ENCODE peak calls at places on chromosomes 6 and 20, in four cellular contexts. One of them, this sample, is unnamed.

GRCh38 chr20:10947726-10948125 is 273.9 kb upstream of the JAG1 start:
- DNase-seq in neuronal stem cell: no peak
- DNase-seq in mesenchymal stem cell: no peak
- DNase-seq in H1: no peak
- DNase-seq in this sample: no peak

GRCh38 chr20:49893242-49894072 is 21.9 kb downstream of the SPATA2 start:
- DNase-seq in neuronal stem cell: no peak
- DNase-seq in mesenchymal stem cell: no peak
- DNase-seq in H1: no peak
- DNase-seq in this sample: peak; percentile 65

GRCh38 chr6:5967594-5967993 is 39.1 kb downstream of the NRN1 start:
- DNase-seq in neuronal stem cell: no peak
- DNase-seq in mesenchymal stem cell: no peak
- DNase-seq in H1: no peak
- DNase-seq in this sample: no peak

GRCh38 chr20:62356948-62357667 is 10.0 kb downstream of the LAMA5 start:
- DNase-seq in neuronal stem cell: no peak
- DNase-seq in mesenchymal stem cell: peak; percentile 68
- DNase-seq in H1: no peak
- DNase-seq in this sample: no peak

GRCh38 chr6:37758647-37759046 is 60.9 kb upstream of the ZFAND3 start:
- DNase-seq in neuronal stem cell: no peak
- DNase-seq in mesenchymal stem cell: no peak
- DNase-seq in H1: no peak
- DNase-seq in this sample: no peak

GRCh38 chr6:127855542-127856159 is 45.2 kb downstream of the THEMIS start:
- DNase-seq in neuronal stem cell: no peak
- DNase-seq in mesenchymal stem cell: peak; percentile 32
- DNase-seq in H1: no peak
- DNase-seq in this sample: peak; percentile 45

GRCh38 chr6:117194978-117195377 is 70.4 kb upstream of the VGLL2 start:
- DNase-seq in neuronal stem cell: no peak
- DNase-seq in mesenchymal stem cell: no peak
- DNase-seq in H1: no peak
- DNase-seq in this sample: no peak

GRCh38 chr6:36387440-36388303 is at the start of gene ETV7:
- DNase-seq in neuronal stem cell: no peak
- DNase-seq in mesenchymal stem cell: peak; percentile 56
- DNase-seq in H1: no peak
- DNase-seq in this sample: peak; percentile 83

GRCh38 chr6:140445474-140446004 is 1071.1 kb upstream of the CITED2 start:
- DNase-seq in neuronal stem cell: no peak
- DNase-seq in mesenchymal stem cell: no peak
- DNase-seq in H1: no peak
- DNase-seq in this sample: no peak

GRCh38 chr6:34347303-34347702 is 45.2 kb downstream of the NUDT3 start:
- DNase-seq in neuronal stem cell: no peak
- DNase-seq in mesenchymal stem cell: no peak
- DNase-seq in H1: no peak
- DNase-seq in this sample: no peak

GRCh38 chr20:528923-529594 is 14.5 kb downstream of the CSNK2A1 start:
- DNase-seq in neuronal stem cell: no peak
- DNase-seq in mesenchymal stem cell: peak; percentile 82
- DNase-seq in H1: no peak
- DNase-seq in this sample: peak; percentile 79

GRCh38 chr20:49983848-49984408 is 1.1 kb downstream of the SNAI1 start:
- DNase-seq in neuronal stem cell: no peak
- DNase-seq in mesenchymal stem cell: peak; percentile 46
- DNase-seq in H1: no peak
- DNase-seq in this sample: no peak

GRCh38 chr6:42041131-42042055 is 8.9 kb upstream of the TAF8 start:
- DNase-seq in neuronal stem cell: no peak
- DNase-seq in mesenchymal stem cell: no peak
- DNase-seq in H1: no peak
- DNase-seq in this sample: no peak

GRCh38 chr6:6891074-6891754 is 216.5 kb upstream of the RREB1 start:
- DNase-seq in neuronal stem cell: no peak
- DNase-seq in mesenchymal stem cell: no peak
- DNase-seq in H1: no peak
- DNase-seq in this sample: peak; percentile 35

GRCh38 chr20:11045412-11046175 is 371.8 kb upstream of the JAG1 start:
- DNase-seq in neuronal stem cell: no peak
- DNase-seq in mesenchymal stem cell: no peak
- DNase-seq in H1: no peak
- DNase-seq in this sample: no peak

GRCh38 chr6:71321344-71321743 is 32.7 kb downstream of the OGFRL1 start:
- DNase-seq in neuronal stem cell: no peak
- DNase-seq in mesenchymal stem cell: no peak
- DNase-seq in H1: no peak
- DNase-seq in this sample: no peak

GRCh38 chr6:46029602-46030001 is 13.9 kb upstream of the CLIC5 start:
- DNase-seq in neuronal stem cell: no peak
- DNase-seq in mesenchymal stem cell: no peak
- DNase-seq in H1: no peak
- DNase-seq in this sample: no peak

GRCh38 chr6:166996406-166996805 is 2.8 kb upstream of the CEP43 start:
- DNase-seq in neuronal stem cell: no peak
- DNase-seq in mesenchymal stem cell: peak; percentile 52
- DNase-seq in H1: no peak
- DNase-seq in this sample: peak; percentile 73

GRCh38 chr6:134848076-134848475 is 101.8 kb downstream of the ALDH8A1 start:
- DNase-seq in neuronal stem cell: no peak
- DNase-seq in mesenchymal stem cell: no peak
- DNase-seq in H1: no peak
- DNase-seq in this sample: no peak

GRCh38 chr6:165733487-165733791 is 70.4 kb upstream of the PDE10A start:
- DNase-seq in neuronal stem cell: no peak
- DNase-seq in mesenchymal stem cell: no peak
- DNase-seq in H1: no peak
- DNase-seq in this sample: no peak

GRCh38 chr6:105272783-105273182 is 93.0 kb upstream of the POPDC3 start:
- DNase-seq in neuronal stem cell: no peak
- DNase-seq in mesenchymal stem cell: no peak
- DNase-seq in H1: no peak
- DNase-seq in this sample: peak; percentile 36

GRCh38 chr20:11274137-11274536 is 600.3 kb upstream of the JAG1 start:
- DNase-seq in neuronal stem cell: peak; percentile 61
- DNase-seq in mesenchymal stem cell: peak; percentile 74
- DNase-seq in H1: no peak
- DNase-seq in this sample: peak; percentile 59

GRCh38 chr6:106005013-106005412 is 81.1 kb upstream of the PRDM1 start:
- DNase-seq in neuronal stem cell: no peak
- DNase-seq in mesenchymal stem cell: peak; percentile 77
- DNase-seq in H1: no peak
- DNase-seq in this sample: no peak

GRCh38 chr6:12472601-12473038 is 182.5 kb downstream of the EDN1 start:
- DNase-seq in neuronal stem cell: no peak
- DNase-seq in mesenchymal stem cell: peak; percentile 80
- DNase-seq in H1: no peak
- DNase-seq in this sample: peak; percentile 97

GRCh38 chr6:28134015-28134414 is 7.7 kb upstream of the ZKSCAN8 start:
- DNase-seq in neuronal stem cell: no peak
- DNase-seq in mesenchymal stem cell: peak; percentile 68
- DNase-seq in H1: no peak
- DNase-seq in this sample: peak; percentile 67

GRCh38 chr6:144156334-144156733 is 6.0 kb downstream of the STX11 start:
- DNase-seq in neuronal stem cell: no peak
- DNase-seq in mesenchymal stem cell: peak; percentile 28
- DNase-seq in H1: no peak
- DNase-seq in this sample: peak; percentile 87

GRCh38 chr20:10433014-10433622 is 904 bp downstream of the MKKS start:
- DNase-seq in neuronal stem cell: no peak
- DNase-seq in mesenchymal stem cell: peak; percentile 34
- DNase-seq in H1: no peak
- DNase-seq in this sample: no peak

GRCh38 chr6:98239057-98239456 is 595.3 kb upstream of the POU3F2 start:
- DNase-seq in neuronal stem cell: no peak
- DNase-seq in mesenchymal stem cell: no peak
- DNase-seq in H1: no peak
- DNase-seq in this sample: no peak

GRCh38 chr20:60269571-60270162 is 311.4 kb downstream of the CDH26 start:
- DNase-seq in neuronal stem cell: no peak
- DNase-seq in mesenchymal stem cell: no peak
- DNase-seq in H1: no peak
- DNase-seq in this sample: no peak

GRCh38 chr20:25624500-25624939 is 706 bp upstream of the NANP start:
- DNase-seq in neuronal stem cell: no peak
- DNase-seq in mesenchymal stem cell: no peak
- DNase-seq in H1: no peak
- DNase-seq in this sample: no peak
- H2BK12ac ChIP-seq in neuronal stem cell: peak overlapping the region; percentile 58
- H2BK12ac ChIP-seq in mesenchymal stem cell: no peak overlapping the region
- H2BK12ac ChIP-seq in H1: peak overlapping the region; percentile 90
- H2BK12ac ChIP-seq in this sample: no peak overlapping the region

GRCh38 chr6:162921062-162921461 is 193.3 kb downstream of the PACRG start:
- DNase-seq in neuronal stem cell: no peak
- DNase-seq in mesenchymal stem cell: no peak
- DNase-seq in H1: no peak
- DNase-seq in this sample: no peak

GRCh38 chr6:162917506-162917905 is 189.7 kb downstream of the PACRG start:
- DNase-seq in neuronal stem cell: no peak
- DNase-seq in mesenchymal stem cell: no peak
- DNase-seq in H1: no peak
- DNase-seq in this sample: no peak

DNA sequence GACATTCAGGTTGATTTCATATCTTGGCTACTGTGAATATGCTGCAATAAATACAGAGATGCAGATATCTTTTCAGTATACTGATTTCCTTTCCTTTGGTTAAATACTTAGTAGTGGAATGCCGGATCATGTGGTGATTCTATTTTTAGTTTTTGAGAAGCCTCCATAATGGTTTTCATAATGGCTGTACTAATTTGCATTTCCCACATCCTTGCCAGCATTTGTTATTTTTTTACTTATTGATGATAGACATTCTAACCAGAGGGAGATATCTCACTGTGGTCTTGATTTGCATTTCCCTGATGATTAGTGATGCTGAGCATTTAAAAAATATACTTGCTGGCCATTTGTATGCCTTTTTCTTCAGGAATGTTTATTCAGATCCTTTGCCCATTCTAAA is 195.0 kb downstream of the PACRG start:
- DNase-seq in neuronal stem cell: no peak
- DNase-seq in mesenchymal stem cell: peak; percentile 16
- DNase-seq in H1: no peak
- DNase-seq in this sample: no peak
- H3K4me3 ChIP-seq in neuronal stem cell: no peak overlapping the region
- H3K4me3 ChIP-seq in mesenchymal stem cell: no peak overlapping the region
- H3K4me3 ChIP-seq in H1: no peak overlapping the region
- H3K4me3 ChIP-seq in this sample: no peak overlapping the region

DNA sequence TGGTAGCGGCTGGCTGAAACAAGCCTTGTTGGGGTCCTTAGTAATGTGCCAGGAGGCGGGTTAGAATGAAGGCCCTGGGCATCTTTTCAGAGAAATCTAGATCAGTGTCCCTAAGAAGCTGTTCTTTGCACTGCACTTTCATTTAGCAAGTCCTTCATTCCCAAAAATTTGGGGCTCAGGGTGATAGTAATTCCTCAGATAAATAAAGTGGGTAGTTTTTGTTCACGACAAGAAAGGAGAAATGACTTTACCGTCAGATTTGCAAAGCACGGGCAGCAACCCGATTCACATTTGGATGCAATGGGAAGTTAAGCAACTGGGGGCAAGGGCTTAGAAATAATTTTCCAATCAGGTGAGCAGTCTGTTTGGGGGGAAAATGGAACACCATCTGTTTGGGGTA is 3.2 kb downstream of the INSM1 start:
- DNase-seq in neuronal stem cell: no peak
- DNase-seq in mesenchymal stem cell: no peak
- DNase-seq in H1: no peak
- DNase-seq in this sample: no peak
- H2BK12ac ChIP-seq in neuronal stem cell: no peak overlapping the region
- H2BK12ac ChIP-seq in mesenchymal stem cell: no peak overlapping the region
- H2BK12ac ChIP-seq in H1: no peak overlapping the region
- H2BK12ac ChIP-seq in this sample: no peak overlapping the region

DNA sequence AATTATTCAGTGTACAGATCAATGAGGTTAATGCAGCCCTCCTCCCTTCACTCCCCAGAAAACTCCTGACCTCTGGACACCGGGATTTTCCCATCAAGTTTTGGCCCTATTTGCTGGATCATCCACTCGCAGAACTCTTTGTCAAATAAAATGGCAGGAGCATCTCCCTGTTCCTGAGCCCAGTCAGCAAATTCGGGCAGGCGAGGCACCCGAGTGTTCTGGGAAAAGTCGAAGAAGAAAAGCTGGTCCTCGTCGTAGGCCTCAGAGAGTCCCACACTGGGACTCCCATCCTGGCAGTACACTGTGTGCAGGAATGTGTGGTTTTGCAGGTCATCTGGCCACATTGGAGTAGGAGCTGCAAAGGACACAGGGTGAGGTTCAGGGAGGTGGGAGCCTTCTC is 2.4 kb downstream of the HLA-DMA start:
- DNase-seq in neuronal stem cell: no peak
- DNase-seq in mesenchymal stem cell: no peak
- DNase-seq in H1: no peak
- DNase-seq in this sample: no peak
- H3K4me3 ChIP-seq in neuronal stem cell: no peak overlapping the region
- H3K4me3 ChIP-seq in mesenchymal stem cell: no peak overlapping the region
- H3K4me3 ChIP-seq in H1: no peak overlapping the region
- H3K4me3 ChIP-seq in this sample: no peak overlapping the region

GRCh38 chr6:33124525-33124901 is 48.7 kb downstream of the HLA-DPB1 start:
- DNase-seq in neuronal stem cell: no peak
- DNase-seq in mesenchymal stem cell: no peak
- DNase-seq in H1: no peak
- DNase-seq in this sample: no peak

GRCh38 chr6:33123181-33123580 is 47.4 kb downstream of the HLA-DPB1 start:
- DNase-seq in neuronal stem cell: no peak
- DNase-seq in mesenchymal stem cell: no peak
- DNase-seq in H1: no peak
- DNase-seq in this sample: no peak

GRCh38 chr6:33123732-33124524 is 48.1 kb downstream of the HLA-DPB1 start:
- DNase-seq in neuronal stem cell: no peak
- DNase-seq in mesenchymal stem cell: peak; percentile 9
- DNase-seq in H1: no peak
- DNase-seq in this sample: peak; percentile 78

GRCh38 chr6:33126101-33126714 is 50.4 kb downstream of the HLA-DPB1 start:
- DNase-seq in neuronal stem cell: no peak
- DNase-seq in mesenchymal stem cell: peak; percentile 25
- DNase-seq in H1: no peak
- DNase-seq in this sample: peak; percentile 17

GRCh38 chr6:33124947-33125346 is 49.2 kb downstream of the HLA-DPB1 start:
- DNase-seq in neuronal stem cell: no peak
- DNase-seq in mesenchymal stem cell: no peak
- DNase-seq in H1: no peak
- DNase-seq in this sample: no peak
- H2BK12ac ChIP-seq in neuronal stem cell: no peak overlapping the region
- H2BK12ac ChIP-seq in mesenchymal stem cell: no peak overlapping the region
- H2BK12ac ChIP-seq in H1: no peak overlapping the region
- H2BK12ac ChIP-seq in this sample: no peak overlapping the region

GRCh38 chr6:169161572-169162167 is 92.0 kb downstream of the THBS2 start:
- DNase-seq in neuronal stem cell: no peak
- DNase-seq in mesenchymal stem cell: no peak
- DNase-seq in H1: no peak
- DNase-seq in this sample: no peak
- H3K4me3 ChIP-seq in neuronal stem cell: no peak overlapping the region
- H3K4me3 ChIP-seq in mesenchymal stem cell: no peak overlapping the region
- H3K4me3 ChIP-seq in H1: no peak overlapping the region
- H3K4me3 ChIP-seq in this sample: no peak overlapping the region